ENCODE peak calls at places on chromosomes 6 and 20, in seven cellular contexts. P is A549, I is IMR-90, Z is Peyer's patch, Y is ovary, R is transverse colon, X is GM12878. D is an unnamed sample.

GRCh38 chr6:28323813-28324424 is 12.0 kb downstream of the ZSCAN31 start:
- DNase-seq in Y (no peak), I (no peak), R (no peak), Z (no peak), X (no peak), P (no peak), D (no peak)

GRCh38 chr20:16514145-16514544 is 59.1 kb downstream of the KIF16B start:
- DNase-seq in P (no peak), R (no peak), I (no peak), Y (no peak), X (no peak), Z (no peak), D (no peak)

GRCh38 chr20:32820000-32820697 is 395 bp downstream of the MAPRE1 start:
- DNase-seq in P (peak; percentile 36), R (no peak), Y (no peak), Z (peak; percentile 61), X (no peak), I (peak; percentile 40), D (peak; percentile 78)

GRCh38 chr6:30767158-30767943 is 23.0 kb upstream of the IER3 start:
- DNase-seq in I (no peak), X (peak; percentile 75), R (no peak), P (no peak), Z (no peak), Y (no peak), D (no peak)

GRCh38 chr6:114024746-114025145 is 53.8 kb upstream of the HDAC2 start:
- DNase-seq in R (no peak), P (no peak), X (no peak), Y (no peak), I (peak; percentile 41), Z (no peak), D (no peak)

GRCh38 chr20:56400001-56400640 is 7.7 kb downstream of the CSTF1 start:
- DNase-seq in Y (peak; percentile 70), P (peak; percentile 41), I (peak; percentile 84), X (peak; percentile 31), Z (peak; percentile 51), R (peak; percentile 38), D (peak; percentile 47)

GRCh38 chr20:48769111-48769879 is 58.5 kb downstream of the PREX1 start:
- DNase-seq in Y (no peak), X (no peak), Z (no peak), P (no peak), R (no peak), I (no peak), D (peak; percentile 43)

GRCh38 chr20:63579017-63579705 is 5.1 kb upstream of the HELZ2 start:
- DNase-seq in I (no peak), Z (no peak), R (no peak), P (no peak), X (no peak), Y (no peak), D (no peak)

GRCh38 chr6:32529697-32530429 is at the start of gene HLA-DRB5:
- DNase-seq in P (no peak), X (peak; percentile 58), I (no peak), Z (peak; percentile 64), R (peak; percentile 15), Y (no peak), D (no peak)
- TF ChIP-seq POLR2A in P (no peak), X (peak; percentile 73), I (no peak), Z (no peak), R (no peak), Y (no peak), D (no peak)

GRCh38 chr20:3204124-3204794 is at the start of gene DDRGK1:
- DNase-seq in X (peak; percentile 65), I (peak; percentile 69), Y (peak; percentile 93), P (peak; percentile 91), Z (peak; percentile 93), R (peak; percentile 92), D (peak; percentile 88)
- TF ChIP-seq POLR2A in X (peak; percentile 87), I (no peak), Y (peak; percentile 83), P (peak; percentile 83), Z (peak; percentile 68), R (peak; percentile 73), D (peak; percentile 83)

GRCh38 chr6:72559067-72559466 is 62.8 kb upstream of the KCNQ5 start:
- DNase-seq in X (no peak), I (no peak), P (no peak), Z (no peak), R (no peak), Y (no peak), D (no peak)

GRCh38 chr6:72561629-72562028 is 60.2 kb upstream of the KCNQ5 start:
- DNase-seq in R (no peak), I (no peak), P (no peak), Z (no peak), Y (no peak), X (no peak), D (no peak)

GRCh38 chr6:72564231-72564630 is 57.6 kb upstream of the KCNQ5 start:
- DNase-seq in I (peak; percentile 50), Z (no peak), Y (no peak), X (no peak), R (no peak), P (no peak), D (no peak)

GRCh38 chr6:72560721-72561593 is 60.9 kb upstream of the KCNQ5 start:
- DNase-seq in Z (no peak), I (peak; percentile 19), X (no peak), Y (no peak), P (no peak), R (no peak), D (no peak)
- TF ChIP-seq POLR2A in Z (no peak), I (no peak), X (no peak), Y (no peak), P (no peak), R (no peak), D (no peak)

GRCh38 chr6:96521625-96522468 is at the start of gene UFL1:
- DNase-seq in Z (peak; percentile 96), R (peak; percentile 96), X (peak; percentile 68), P (peak; percentile 35), I (peak; percentile 90), Y (peak; percentile 93), D (peak; percentile 97)
- TF ChIP-seq POLR2A in Z (peak; percentile 91), R (peak; percentile 98), X (peak; percentile 100), P (peak; percentile 86), I (peak; percentile 96), Y (peak; percentile 87), D (peak; percentile 99)

GRCh38 chr6:129684903-129685639 is 24.9 kb downstream of the ARHGAP18 start:
- DNase-seq in Z (no peak), X (no peak), R (no peak), Y (no peak), I (no peak), P (no peak), D (peak; percentile 71)

GRCh38 chr6:129684323-129684884 is 25.6 kb downstream of the ARHGAP18 start:
- DNase-seq in I (no peak), R (no peak), X (no peak), Y (no peak), P (no peak), Z (no peak), D (peak; percentile 41)

GRCh38 chr6:129680633-129681032 is 29.3 kb downstream of the ARHGAP18 start:
- DNase-seq in R (no peak), Y (no peak), Z (no peak), X (no peak), P (no peak), I (no peak), D (no peak)

GRCh38 chr6:129685640-129686031 is 24.3 kb downstream of the ARHGAP18 start:
- DNase-seq in P (no peak), I (no peak), R (no peak), Z (no peak), Y (no peak), X (no peak), D (no peak)

DNA sequence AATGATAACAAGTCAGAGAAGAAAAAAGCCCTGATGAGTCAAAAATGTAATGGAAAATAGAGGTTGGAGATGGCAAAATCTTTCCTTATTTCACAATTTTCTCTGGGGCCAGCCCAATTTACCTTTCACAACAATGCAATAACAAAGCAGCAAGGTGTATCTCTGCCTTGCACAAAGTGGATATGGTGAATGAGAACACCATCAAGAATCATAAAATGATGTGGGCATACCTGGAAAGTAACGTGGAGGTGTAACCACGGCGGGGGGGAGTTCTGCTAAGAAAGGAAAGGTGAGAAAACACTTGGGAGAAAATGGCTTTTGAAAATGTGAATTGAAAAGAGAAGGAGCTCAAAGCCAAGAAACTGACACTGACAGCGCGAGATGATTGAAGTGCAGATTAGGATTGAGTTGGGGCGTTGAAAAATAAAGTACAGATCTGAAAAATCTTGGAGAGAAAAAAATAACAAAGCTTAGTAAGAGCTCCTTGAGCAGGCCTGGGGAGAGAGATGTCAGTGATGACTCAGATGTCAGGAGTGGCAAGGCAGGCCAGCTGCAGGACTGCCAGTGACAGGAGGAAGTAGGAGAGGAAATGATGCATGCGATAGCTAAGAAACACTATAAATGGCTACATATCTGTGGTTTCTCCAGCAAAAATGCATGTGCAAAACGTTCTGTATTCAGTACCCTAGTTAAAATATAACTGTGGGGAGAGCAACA is 26.2 kb downstream of the ARHGAP18 start:
- DNase-seq in I (peak; percentile 100), Z (peak; percentile 79), P (peak; percentile 78), X (peak; percentile 88), R (peak; percentile 81), Y (peak; percentile 47), D (peak; percentile 65)
- TF ChIP-seq POLR2A in I (no peak), Z (peak; percentile 21), P (no peak), X (peak; percentile 38), R (peak; percentile 37), Y (no peak), D (peak; percentile 34)

GRCh38 chr6:35907750-35908149 is 13.1 kb downstream of the SRPK1 start:
- DNase-seq in I (no peak), P (no peak), R (no peak), Y (no peak), X (no peak), Z (no peak), D (no peak)
- TF ChIP-seq POLR2A in I (no peak), P (no peak), R (no peak), Y (no peak), X (no peak), Z (no peak), D (no peak)

GRCh38 chr6:107115695-107116327 is 496 bp upstream of the BEND3 start:
- DNase-seq in Y (no peak), P (peak; percentile 35), I (no peak), Z (peak; percentile 35), X (no peak), R (peak; percentile 59), D (peak; percentile 58)
- TF ChIP-seq POLR2A in Y (no peak), P (peak; percentile 23), I (no peak), Z (no peak), X (no peak), R (peak; percentile 36), D (peak; percentile 54)

GRCh38 chr6:139446768-139447167 is 72.3 kb upstream of the CITED2 start:
- DNase-seq in P (no peak), Z (no peak), Y (no peak), X (no peak), I (no peak), R (no peak), D (no peak)

GRCh38 chr6:139446104-139446715 is 71.8 kb upstream of the CITED2 start:
- DNase-seq in Z (no peak), P (no peak), I (no peak), R (no peak), Y (no peak), X (no peak), D (no peak)

GRCh38 chr6:139448998-139449610 is 74.7 kb upstream of the CITED2 start:
- DNase-seq in X (no peak), R (no peak), Y (no peak), P (no peak), Z (no peak), I (no peak), D (no peak)

GRCh38 chr6:139449611-139450000 is 75.2 kb upstream of the CITED2 start:
- DNase-seq in I (peak; percentile 55), R (no peak), X (no peak), Y (no peak), P (no peak), Z (no peak), D (no peak)

GRCh38 chr6:139448094-139448649 is 73.7 kb upstream of the CITED2 start:
- DNase-seq in I (peak; percentile 63), R (no peak), Y (no peak), P (no peak), X (peak; percentile 55), Z (no peak), D (no peak)
- TF ChIP-seq POLR2A in I (no peak), R (no peak), Y (no peak), P (no peak), X (no peak), Z (no peak), D (no peak)

D was measured in body of pancreas.